ENCODE peak calls at places on chromosomes 13 and 19, in five cellular contexts. One of them, this sample, is unnamed.

GRCh38 chr19:34559045-34559444 is 77.5 kb downstream of the WTIP start:
- DNase-seq in hepatic stellate cell: no peak
- DNase-seq in nucleus accumbens: no peak
- DNase-seq in non-pigmented ciliary epithelial cell: no peak
- DNase-seq in prostate gland: no peak
- DNase-seq in this sample: no peak

GRCh38 chr19:14114854-14115253 is 2.7 kb downstream of the PRKACA start:
- DNase-seq in hepatic stellate cell: peak; percentile 54
- DNase-seq in nucleus accumbens: no peak
- DNase-seq in non-pigmented ciliary epithelial cell: no peak
- DNase-seq in prostate gland: no peak
- DNase-seq in this sample: no peak

GRCh38 chr19:18194554-18195238 is 1.7 kb downstream of the MPV17L2 start:
- DNase-seq in hepatic stellate cell: peak; percentile 46
- DNase-seq in nucleus accumbens: no peak
- DNase-seq in non-pigmented ciliary epithelial cell: no peak
- DNase-seq in prostate gland: no peak
- DNase-seq in this sample: no peak

GRCh38 chr13:33353210-33353609 is 67.7 kb upstream of the STARD13 start:
- DNase-seq in hepatic stellate cell: no peak
- DNase-seq in nucleus accumbens: no peak
- DNase-seq in non-pigmented ciliary epithelial cell: no peak
- DNase-seq in prostate gland: no peak
- DNase-seq in this sample: no peak

GRCh38 chr19:30651066-30651465 is 278.9 kb downstream of the ZNF536 start:
- DNase-seq in hepatic stellate cell: no peak
- DNase-seq in nucleus accumbens: no peak
- DNase-seq in non-pigmented ciliary epithelial cell: no peak
- DNase-seq in prostate gland: no peak
- DNase-seq in this sample: no peak

GRCh38 chr13:22218784-22219183 is 547.9 kb downstream of the FGF9 start:
- DNase-seq in hepatic stellate cell: no peak
- DNase-seq in nucleus accumbens: no peak
- DNase-seq in non-pigmented ciliary epithelial cell: no peak
- DNase-seq in prostate gland: peak; percentile 32
- DNase-seq in this sample: no peak

GRCh38 chr13:49958321-49958720 is 22.2 kb upstream of the SPRYD7 start:
- DNase-seq in hepatic stellate cell: no peak
- DNase-seq in nucleus accumbens: no peak
- DNase-seq in non-pigmented ciliary epithelial cell: no peak
- DNase-seq in prostate gland: no peak
- DNase-seq in this sample: no peak

GRCh38 chr13:90867336-90867683 is 480.2 kb upstream of the MIR17HG start:
- DNase-seq in hepatic stellate cell: peak; percentile 2
- DNase-seq in nucleus accumbens: peak; percentile 4
- DNase-seq in non-pigmented ciliary epithelial cell: peak; percentile 57
- DNase-seq in prostate gland: peak; percentile 38
- DNase-seq in this sample: peak; percentile 64

GRCh38 chr13:76879211-76879875 is 6.9 kb downstream of the KCTD12 start:
- DNase-seq in hepatic stellate cell: peak; percentile 31
- DNase-seq in nucleus accumbens: peak; percentile 7
- DNase-seq in non-pigmented ciliary epithelial cell: peak; percentile 65
- DNase-seq in prostate gland: peak; percentile 8
- DNase-seq in this sample: peak; percentile 85

GRCh38 chr13:59356607-59357006 is 807.1 kb downstream of the DIAPH3 start:
- DNase-seq in hepatic stellate cell: peak; percentile 7
- DNase-seq in nucleus accumbens: no peak
- DNase-seq in non-pigmented ciliary epithelial cell: no peak
- DNase-seq in prostate gland: no peak
- DNase-seq in this sample: peak; percentile 72

GRCh38 chr19:35231956-35232746 is 3.6 kb upstream of the FAM187B start:
- DNase-seq in hepatic stellate cell: no peak
- DNase-seq in nucleus accumbens: no peak
- DNase-seq in non-pigmented ciliary epithelial cell: no peak
- DNase-seq in prostate gland: no peak
- DNase-seq in this sample: no peak